ENCODE peak calls at places on chromosome 16, in six cellular contexts. S is A549; U is endodermal cell; Z is CD8-positive, alpha-beta memory T cell; R is IMR-90; N is Panc1. C is an unnamed sample.

GRCh38 chr16:71722801-71723536 is 1.5 kb downstream of the PHLPP2 start:
- DNase-seq in S (peak; percentile 88), U (peak; percentile 94), Z (peak; percentile 69), R (peak; percentile 54), N (no peak), C (no peak)

GRCh38 chr16:28180660-28181556 is 30.9 kb downstream of the XPO6 start:
- DNase-seq in S (no peak), U (no peak), Z (no peak), R (peak; percentile 70), N (no peak), C (no peak)

GRCh38 chr16:50298075-50298460 is 31.7 kb downstream of the ADCY7 start:
- DNase-seq in S (no peak), U (peak; percentile 39), Z (peak; percentile 7), R (no peak), N (no peak), C (no peak)

GRCh38 chr16:23496826-23497542 is 13.3 kb downstream of the GGA2 start:
- DNase-seq in S (no peak), U (no peak), Z (no peak), R (peak; percentile 21), N (no peak), C (no peak)

GRCh38 chr16:27430923-27431484 is 29.0 kb downstream of the IL21R start:
- DNase-seq in S (no peak), U (no peak), Z (peak; percentile 28), R (peak; percentile 52), N (no peak), C (no peak)

GRCh38 chr16:75265911-75266701 is 14.7 kb upstream of the BCAR1 start:
- DNase-seq in S (peak; percentile 77), U (peak; percentile 96), Z (no peak), R (peak; percentile 47), N (no peak), C (no peak)

GRCh38 chr16:62225675-62226074 is 189.4 kb upstream of the CDH8 start:
- DNase-seq in S (peak; percentile 89), U (peak; percentile 96), Z (no peak), R (no peak), N (peak; percentile 12), C (no peak)

GRCh38 chr16:70770968-70771552 is 29.9 kb downstream of the VAC14 start:
- DNase-seq in S (peak; percentile 70), U (peak; percentile 94), Z (peak; percentile 67), R (peak; percentile 54), N (peak; percentile 41), C (no peak)

GRCh38 chr16:60318486-60318885 is 1584.4 kb upstream of the GOT2 start:
- DNase-seq in S (no peak), U (no peak), Z (no peak), R (no peak), N (no peak), C (no peak)

GRCh38 chr16:31880322-31880979 is 6.8 kb downstream of the ZNF267 start:
- DNase-seq in S (no peak), U (no peak), Z (peak; percentile 59), R (peak; percentile 80), N (no peak), C (no peak)

GRCh38 chr16:81602792-81603191 is 158.2 kb downstream of the CMIP start:
- DNase-seq in S (no peak), U (no peak), Z (no peak), R (no peak), N (no peak), C (no peak)

GRCh38 chr16:27228621-27229501 is 25.5 kb downstream of the KDM8 start:
- DNase-seq in S (no peak), U (no peak), Z (peak; percentile 33), R (no peak), N (no peak), C (no peak)

GRCh38 chr16:11143741-11144035 is 112.3 kb downstream of the SOCS1 start:
- DNase-seq in S (no peak), U (no peak), Z (peak; percentile 1), R (no peak), N (no peak), C (no peak)

GRCh38 chr16:54870151-54870550 is 60.5 kb upstream of the IRX5 start:
- DNase-seq in S (no peak), U (no peak), Z (no peak), R (no peak), N (no peak), C (no peak)

GRCh38 chr16:81778861-81779539 is at the start of gene PLCG2:
- DNase-seq in S (peak; percentile 66), U (peak; percentile 91), Z (peak; percentile 81), R (no peak), N (no peak), C (peak; percentile 26)

GRCh38 chr16:70579648-70580630 is 56.3 kb downstream of the SF3B3 start:
- DNase-seq in S (no peak), U (peak; percentile 68), Z (no peak), R (no peak), N (no peak), C (no peak)

GRCh38 chr16:6081320-6081976 is 983.9 kb upstream of the EEF2KMT start:
- DNase-seq in S (peak; percentile 27), U (peak; percentile 88), Z (no peak), R (no peak), N (peak; percentile 13), C (no peak)

GRCh38 chr16:11602321-11602720 is 15.6 kb upstream of the LITAF start:
- DNase-seq in S (no peak), U (no peak), Z (no peak), R (no peak), N (no peak), C (no peak)

GRCh38 chr16:24848065-24848464 is 2.3 kb downstream of the SLC5A11 start:
- DNase-seq in S (no peak), U (no peak), Z (no peak), R (peak; percentile 82), N (no peak), C (no peak)

GRCh38 chr16:24729967-24730815 is 740 bp downstream of the TNRC6A start:
- DNase-seq in S (peak; percentile 9), U (peak; percentile 75), Z (peak; percentile 57), R (peak; percentile 18), N (no peak), C (no peak)

GRCh38 chr16:72470541-72470940 is 298.6 kb upstream of the PMFBP1 start:
- DNase-seq in S (no peak), U (no peak), Z (no peak), R (no peak), N (no peak), C (no peak)

GRCh38 chr16:77238593-77238992 is 39.4 kb downstream of the SYCE1L start:
- DNase-seq in S (no peak), U (no peak), Z (no peak), R (no peak), N (no peak), C (no peak)

GRCh38 chr16:84369938-84370627 is 1.7 kb downstream of the ATP2C2 start:
- DNase-seq in S (no peak), U (no peak), Z (no peak), R (no peak), N (no peak), C (no peak)
- H3K4me1 ChIP-seq in S (peaks cover 7% of the 10 kb centered on the region), U (no peaks in the 10 kb centered on the region), Z (no peaks in the 10 kb centered on the region), R (no peaks in the 10 kb centered on the region), N (peaks cover 4% of the 10 kb centered on the region), C (no peaks in the 10 kb centered on the region)

DNA sequence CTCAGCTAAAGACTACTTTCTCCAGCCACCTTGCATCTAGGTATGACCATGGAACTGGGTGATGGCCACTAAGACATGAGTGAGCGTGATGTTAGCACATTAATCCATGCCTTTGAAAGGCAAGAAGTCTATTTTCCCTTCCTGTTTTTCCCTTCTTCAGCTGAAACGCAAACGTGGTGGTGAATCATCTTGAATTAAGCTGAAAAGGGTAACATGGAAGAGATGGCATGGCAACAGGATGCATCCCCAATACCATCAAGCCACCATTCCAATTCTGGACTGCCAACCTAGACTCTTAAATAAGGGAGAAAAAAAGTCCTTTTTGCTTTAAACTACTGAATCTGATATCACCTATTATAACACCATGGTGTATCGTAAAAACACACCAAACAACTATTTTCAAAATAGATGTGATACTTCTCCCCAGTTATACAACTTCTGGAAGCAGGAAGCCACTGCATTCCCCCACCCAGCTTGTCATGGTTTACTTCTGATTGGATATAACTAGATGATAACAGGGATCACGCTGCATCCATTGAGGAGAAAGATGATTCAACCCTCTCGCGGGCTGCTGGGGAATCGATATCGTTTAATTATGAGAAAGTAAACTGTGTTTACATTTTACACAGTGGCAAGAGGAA is 368.6 kb downstream of the CDH13 start:
- DNase-seq in S (no peak), U (no peak), Z (no peak), R (no peak), N (no peak), C (no peak)
- H3K4me3 ChIP-seq in S (no peak overlapping the region), U (no peak overlapping the region), Z (no peak overlapping the region), R (no peak overlapping the region), N (no peak overlapping the region), C (no peak overlapping the region)

GRCh38 chr16:68306633-68307032 is 4.1 kb downstream of the SLC7A6OS start:
- DNase-seq in S (no peak), U (no peak), Z (no peak), R (no peak), N (no peak), C (no peak)

GRCh38 chr16:68310441-68311315 is at the start of the genes PRMT7 and SLC7A6OS:
- DNase-seq in S (peak; percentile 89), U (peak; percentile 97), Z (peak; percentile 94), R (peak; percentile 84), N (no peak), C (peak; percentile 80)

GRCh38 chr16:68313116-68313515 is 2.3 kb downstream of the PRMT7 start:
- DNase-seq in S (no peak), U (no peak), Z (no peak), R (no peak), N (no peak), C (no peak)

GRCh38 chr16:68311316-68311620 is 449 bp downstream of the PRMT7 start:
- DNase-seq in S (no peak), U (no peak), Z (no peak), R (peak; percentile 39), N (no peak), C (no peak)

GRCh38 chr16:68309798-68310197 is 948 bp downstream of the SLC7A6OS start:
- DNase-seq in S (no peak), U (no peak), Z (no peak), R (no peak), N (no peak), C (no peak)
- H3K4me1 ChIP-seq in S (peaks cover 21% of the 10 kb centered on the region), U (no peaks in the 10 kb centered on the region), Z (peaks cover 43% of the 10 kb centered on the region), R (peaks cover 9% of the 10 kb centered on the region), N (peaks cover 6% of the 10 kb centered on the region), C (peaks cover 50% of the 10 kb centered on the region)

DNA sequence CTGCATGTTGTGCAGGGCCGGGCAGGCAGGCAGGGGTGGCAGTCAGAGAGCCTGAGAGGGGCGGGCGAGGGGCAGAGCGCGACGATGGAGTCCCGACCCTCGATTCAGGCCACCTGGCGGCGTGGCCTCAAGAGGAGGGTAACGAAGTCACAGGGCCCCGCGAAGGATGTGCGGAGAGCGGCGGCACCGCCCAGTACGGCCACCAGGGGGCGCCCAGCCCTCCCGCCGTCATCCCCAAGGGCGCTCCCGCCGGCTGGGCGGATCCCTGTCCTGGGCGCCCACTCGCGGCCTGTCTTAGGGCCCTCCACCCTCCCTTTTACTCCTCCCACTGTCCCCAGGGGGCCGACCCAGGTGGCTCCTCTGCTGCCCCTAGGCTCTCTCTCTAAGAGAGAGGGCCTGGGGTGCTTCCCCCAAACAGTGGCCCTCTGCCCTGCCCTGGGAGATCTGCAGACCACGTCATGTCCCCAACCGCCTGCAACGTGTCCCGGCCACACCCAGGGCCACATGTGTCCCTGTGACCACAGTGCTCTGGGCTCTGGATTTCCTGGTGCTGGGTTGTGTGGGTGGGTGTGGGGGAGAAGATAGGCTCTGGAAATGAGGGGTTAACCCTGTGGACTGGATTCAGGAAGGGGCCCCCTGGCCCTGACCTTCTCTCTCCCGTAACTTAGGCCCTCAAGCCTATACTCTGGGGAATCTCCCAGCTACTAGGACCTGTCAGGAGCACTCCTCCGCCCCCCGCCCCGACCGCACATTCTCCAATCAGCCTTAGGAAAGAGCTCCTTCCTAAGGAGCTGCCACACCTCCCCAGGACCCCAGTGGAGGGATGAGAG is 5.9 kb downstream of the DPEP2 start:
- DNase-seq in S (peak; percentile 76), U (peak; percentile 93), Z (peak; percentile 85), R (peak; percentile 47), N (no peak), C (peak; percentile 61)
- H3K4me3 ChIP-seq in S (peak overlapping the region; percentile 20), U (no peak overlapping the region), Z (peak overlapping the region; percentile 41), R (no peak overlapping the region), N (peak overlapping the region; percentile 26), C (peak overlapping the region; percentile 43)